ENCODE peak calls at places on chromosomes 1 and 21, in five cellular contexts. One of them, this sample, is unnamed.

GRCh38 chr1:6419397-6419802 is 319 bp downstream of the HES2 start:
- DNase-seq in kidney epithelial cell: no peak
- DNase-seq in bronchial epithelial cell: no peak
- DNase-seq in neural crest cell: no peak
- DNase-seq in upper lobe of right lung: no peak
- DNase-seq in this sample: no peak

GRCh38 chr1:213070399-213070798 is 19.4 kb downstream of the RPS6KC1 start:
- DNase-seq in bronchial epithelial cell: peak; percentile 40
- DNase-seq in upper lobe of right lung: no peak
- DNase-seq in kidney epithelial cell: peak; percentile 5
- DNase-seq in neural crest cell: no peak
- DNase-seq in this sample: peak; percentile 37

GRCh38 chr1:219398815-219399396 is 214.0 kb downstream of the ZC3H11B start:
- DNase-seq in upper lobe of right lung: no peak
- DNase-seq in neural crest cell: no peak
- DNase-seq in bronchial epithelial cell: no peak
- DNase-seq in kidney epithelial cell: no peak
- DNase-seq in this sample: no peak

GRCh38 chr1:197521118-197521739 is 253.2 kb downstream of the CRB1 start:
- DNase-seq in kidney epithelial cell: no peak
- DNase-seq in bronchial epithelial cell: peak; percentile 37
- DNase-seq in upper lobe of right lung: no peak
- DNase-seq in neural crest cell: peak; percentile 37
- DNase-seq in this sample: peak; percentile 6

GRCh38 chr1:181104790-181105133 is 16.3 kb downstream of the IER5 start:
- DNase-seq in bronchial epithelial cell: no peak
- DNase-seq in kidney epithelial cell: no peak
- DNase-seq in neural crest cell: peak; percentile 65
- DNase-seq in upper lobe of right lung: peak; percentile 79
- DNase-seq in this sample: no peak

GRCh38 chr1:94258873-94259331 is 21.5 kb upstream of the ARHGAP29 start:
- DNase-seq in bronchial epithelial cell: peak; percentile 82
- DNase-seq in neural crest cell: no peak
- DNase-seq in upper lobe of right lung: no peak
- DNase-seq in kidney epithelial cell: peak; percentile 85
- DNase-seq in this sample: peak; percentile 59

GRCh38 chr21:41780337-41781046 is 13.6 kb upstream of the RIPK4 start:
- DNase-seq in kidney epithelial cell: no peak
- DNase-seq in upper lobe of right lung: no peak
- DNase-seq in bronchial epithelial cell: no peak
- DNase-seq in neural crest cell: no peak
- DNase-seq in this sample: no peak

GRCh38 chr1:153293847-153294246 is 18.9 kb downstream of the PGLYRP3 start:
- DNase-seq in kidney epithelial cell: no peak
- DNase-seq in bronchial epithelial cell: no peak
- DNase-seq in upper lobe of right lung: no peak
- DNase-seq in neural crest cell: no peak
- DNase-seq in this sample: no peak

GRCh38 chr21:42486551-42486950 is 9.5 kb downstream of the RSPH1 start:
- DNase-seq in bronchial epithelial cell: peak; percentile 89
- DNase-seq in kidney epithelial cell: no peak
- DNase-seq in neural crest cell: no peak
- DNase-seq in upper lobe of right lung: no peak
- DNase-seq in this sample: no peak

GRCh38 chr1:167467126-167467725 is 51.1 kb downstream of the CD247 start:
- DNase-seq in upper lobe of right lung: peak; percentile 21
- DNase-seq in neural crest cell: no peak
- DNase-seq in bronchial epithelial cell: peak; percentile 26
- DNase-seq in kidney epithelial cell: no peak
- DNase-seq in this sample: no peak

GRCh38 chr1:232902766-232903357 is 47.5 kb upstream of the NTPCR start:
- DNase-seq in neural crest cell: no peak
- DNase-seq in bronchial epithelial cell: no peak
- DNase-seq in kidney epithelial cell: no peak
- DNase-seq in upper lobe of right lung: no peak
- DNase-seq in this sample: no peak

GRCh38 chr1:21273743-21274142 is 16.5 kb downstream of the ECE1 start:
- DNase-seq in neural crest cell: no peak
- DNase-seq in bronchial epithelial cell: no peak
- DNase-seq in kidney epithelial cell: no peak
- DNase-seq in upper lobe of right lung: no peak
- DNase-seq in this sample: no peak

GRCh38 chr1:18581420-18581880 is 49.2 kb upstream of the PAX7 start:
- DNase-seq in kidney epithelial cell: no peak
- DNase-seq in upper lobe of right lung: peak; percentile 71
- DNase-seq in neural crest cell: peak; percentile 63
- DNase-seq in bronchial epithelial cell: peak; percentile 8
- DNase-seq in this sample: no peak

GRCh38 chr1:1004780-1005697 is 5.1 kb upstream of the HES4 start:
- DNase-seq in upper lobe of right lung: peak; percentile 81
- DNase-seq in neural crest cell: no peak
- DNase-seq in kidney epithelial cell: no peak
- DNase-seq in bronchial epithelial cell: no peak
- DNase-seq in this sample: no peak

GRCh38 chr1:33378976-33379375 is 51.9 kb downstream of the PHC2 start:
- DNase-seq in upper lobe of right lung: no peak
- DNase-seq in kidney epithelial cell: no peak
- DNase-seq in bronchial epithelial cell: no peak
- DNase-seq in neural crest cell: no peak
- DNase-seq in this sample: no peak

GRCh38 chr1:41397943-41398342 is 36.7 kb downstream of the FOXO6 start:
- DNase-seq in upper lobe of right lung: no peak
- DNase-seq in bronchial epithelial cell: no peak
- DNase-seq in neural crest cell: no peak
- DNase-seq in kidney epithelial cell: no peak
- DNase-seq in this sample: no peak

GRCh38 chr1:172990598-172991215 is 60.0 kb downstream of the TNFSF18 start:
- DNase-seq in bronchial epithelial cell: peak; percentile 43
- DNase-seq in neural crest cell: no peak
- DNase-seq in kidney epithelial cell: no peak
- DNase-seq in upper lobe of right lung: no peak
- DNase-seq in this sample: no peak

GRCh38 chr1:193143285-193143684 is 21.5 kb downstream of the CDC73 start:
- DNase-seq in kidney epithelial cell: no peak
- DNase-seq in bronchial epithelial cell: peak; percentile 17
- DNase-seq in neural crest cell: no peak
- DNase-seq in upper lobe of right lung: no peak
- DNase-seq in this sample: no peak

GRCh38 chr1:230596306-230596705 is 46.0 kb upstream of the COG2 start:
- DNase-seq in neural crest cell: no peak
- DNase-seq in kidney epithelial cell: no peak
- DNase-seq in bronchial epithelial cell: no peak
- DNase-seq in upper lobe of right lung: no peak
- DNase-seq in this sample: no peak

GRCh38 chr1:109048335-109048734 is 6.4 kb upstream of the WDR47 start:
- DNase-seq in bronchial epithelial cell: no peak
- DNase-seq in upper lobe of right lung: no peak
- DNase-seq in neural crest cell: no peak
- DNase-seq in kidney epithelial cell: no peak
- DNase-seq in this sample: no peak

GRCh38 chr1:87131809-87132663 is 196.6 kb upstream of the LMO4 start:
- DNase-seq in neural crest cell: peak; percentile 90
- DNase-seq in kidney epithelial cell: no peak
- DNase-seq in bronchial epithelial cell: peak; percentile 44
- DNase-seq in upper lobe of right lung: peak; percentile 89
- DNase-seq in this sample: no peak

GRCh38 chr21:37061926-37062591 is 10.8 kb downstream of the PIGP start:
- DNase-seq in upper lobe of right lung: no peak
- DNase-seq in neural crest cell: no peak
- DNase-seq in bronchial epithelial cell: no peak
- DNase-seq in kidney epithelial cell: no peak
- DNase-seq in this sample: no peak

GRCh38 chr1:183450086-183450485 is 22.2 kb upstream of the SMG7 start:
- DNase-seq in bronchial epithelial cell: no peak
- DNase-seq in neural crest cell: no peak
- DNase-seq in upper lobe of right lung: no peak
- DNase-seq in kidney epithelial cell: no peak
- DNase-seq in this sample: no peak

GRCh38 chr1:154860154-154860870 is 9.8 kb downstream of the KCNN3 start:
- DNase-seq in bronchial epithelial cell: no peak
- DNase-seq in neural crest cell: no peak
- DNase-seq in kidney epithelial cell: no peak
- DNase-seq in upper lobe of right lung: no peak
- DNase-seq in this sample: no peak

DNA sequence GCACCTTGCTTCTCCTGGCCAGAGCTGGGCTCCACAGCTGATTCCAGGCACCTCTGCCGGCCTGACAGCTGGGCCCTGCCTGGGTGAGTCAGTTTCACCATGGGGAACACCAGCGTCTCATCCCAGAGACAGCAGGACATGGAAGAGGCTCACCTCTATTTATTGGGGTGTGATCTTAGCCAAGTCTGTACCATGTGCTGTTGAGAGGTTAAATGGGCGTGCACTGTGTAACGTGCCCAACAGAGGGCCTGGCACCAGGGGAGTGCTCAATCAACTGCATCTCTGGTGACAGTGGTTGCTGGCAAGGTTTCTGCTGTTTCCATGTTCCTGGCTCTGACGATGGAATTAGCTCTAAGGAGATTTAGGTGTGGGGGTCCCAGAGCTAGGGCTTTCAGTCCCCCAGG is 890 bp downstream of the CPLANE2 start:
- DNase-seq in kidney epithelial cell: no peak
- DNase-seq in upper lobe of right lung: peak; percentile 72
- DNase-seq in bronchial epithelial cell: peak; percentile 61
- DNase-seq in neural crest cell: no peak
- DNase-seq in this sample: no peak
- TF ChIP-seq CTCF in kidney epithelial cell: peak; percentile 22
- TF ChIP-seq CTCF in upper lobe of right lung: peak; percentile 43
- TF ChIP-seq CTCF in bronchial epithelial cell: peak; percentile 46
- TF ChIP-seq CTCF in neural crest cell: peak; percentile 37
- TF ChIP-seq CTCF in this sample: peak; percentile 11

DNA sequence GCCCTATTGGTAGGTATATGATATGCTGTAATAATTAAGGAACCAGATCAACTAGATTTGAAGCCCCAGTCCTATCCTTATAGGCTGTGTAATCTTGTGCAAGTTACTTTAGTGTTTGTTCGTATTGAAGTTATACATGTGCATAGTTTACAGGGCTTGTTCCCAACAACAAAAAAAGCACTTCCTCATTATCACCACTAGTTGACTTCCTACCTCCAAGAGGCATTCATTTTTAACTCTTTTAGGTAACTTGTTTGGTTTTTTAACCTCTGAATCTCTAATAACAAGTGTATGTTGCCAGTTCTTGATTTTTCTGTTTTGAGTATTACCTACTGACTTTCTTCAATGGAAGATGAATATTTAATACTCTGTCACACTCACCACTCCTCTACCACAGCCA is 71.9 kb downstream of the ST3GAL3 start:
- DNase-seq in neural crest cell: no peak
- DNase-seq in kidney epithelial cell: no peak
- DNase-seq in upper lobe of right lung: no peak
- DNase-seq in bronchial epithelial cell: no peak
- DNase-seq in this sample: no peak
- TF ChIP-seq CTCF in neural crest cell: peak; percentile 34
- TF ChIP-seq CTCF in kidney epithelial cell: no peak
- TF ChIP-seq CTCF in upper lobe of right lung: no peak
- TF ChIP-seq CTCF in bronchial epithelial cell: no peak
- TF ChIP-seq CTCF in this sample: no peak

GRCh38 chr1:95451054-95451453 is 217.0 kb downstream of the RWDD3 start:
- DNase-seq in neural crest cell: no peak
- DNase-seq in upper lobe of right lung: no peak
- DNase-seq in bronchial epithelial cell: peak; percentile 16
- DNase-seq in kidney epithelial cell: no peak
- DNase-seq in this sample: no peak
- TF ChIP-seq CTCF in neural crest cell: peak; percentile 21
- TF ChIP-seq CTCF in upper lobe of right lung: no peak
- TF ChIP-seq CTCF in bronchial epithelial cell: peak; percentile 25
- TF ChIP-seq CTCF in kidney epithelial cell: no peak
- TF ChIP-seq CTCF in this sample: no peak

GRCh38 chr1:47940779-47941178 is 56.4 kb downstream of the TRABD2B start:
- DNase-seq in neural crest cell: no peak
- DNase-seq in upper lobe of right lung: no peak
- DNase-seq in kidney epithelial cell: no peak
- DNase-seq in bronchial epithelial cell: no peak
- DNase-seq in this sample: no peak
- TF ChIP-seq CTCF in neural crest cell: no peak
- TF ChIP-seq CTCF in upper lobe of right lung: no peak
- TF ChIP-seq CTCF in kidney epithelial cell: no peak
- TF ChIP-seq CTCF in bronchial epithelial cell: no peak
- TF ChIP-seq CTCF in this sample: no peak